ENCODE peak calls at places on chromosome 1, in ten cellular contexts. J is MM.1S, H is HL-60, O is fibroblast of the aortic adventitia, B is activated B cell treated with CpG ODN at 0.5 μM for 24 hours, P is AG10803, Z is astrocyte, W is PC-3, N is kidney, T is osteoblast. Y is an unnamed sample.

GRCh38 chr1:7172804-7173203 is 387.6 kb downstream of the CAMTA1 start:
- DNase-seq in J (no peak), H (no peak), O (no peak), B (no peak), P (no peak), Z (no peak), W (no peak), N (no peak), T (peak), Y (no peak)

GRCh38 chr1:983736-984475 is 2.0 kb upstream of the PERM1 start:
- DNase-seq in J (no peak), H (no peak), O (peak), B (peak), P (no peak), Z (no peak), W (peak), N (peak), T (peak), Y (peak)

GRCh38 chr1:80054129-80054528 is 1047.6 kb upstream of the ADGRL4 start:
- DNase-seq in J (no peak), H (no peak), O (peak), B (no peak), P (peak), Z (peak), W (peak), N (no peak), T (no peak), Y (no peak)

GRCh38 chr1:29986986-29987385 is 736.4 kb downstream of the MATN1 start:
- DNase-seq in J (no peak), H (no peak), O (no peak), B (no peak), P (no peak), Z (no peak), W (no peak), N (no peak), T (no peak), Y (no peak)

GRCh38 chr1:9551984-9552383 is 12.7 kb downstream of the SLC25A33 start:
- DNase-seq in J (no peak), H (no peak), O (no peak), B (no peak), P (no peak), Z (no peak), W (no peak), N (no peak), T (no peak), Y (no peak)

GRCh38 chr1:155016231-155016831 is 13.7 kb downstream of the ZBTB7B start:
- DNase-seq in J (peak), H (peak), O (no peak), B (peak), P (no peak), Z (no peak), W (no peak), N (peak), T (peak), Y (no peak)

GRCh38 chr1:54904476-54905048 is 17.6 kb upstream of the DHCR24 start:
- DNase-seq in J (no peak), H (no peak), O (peak), B (no peak), P (peak), Z (peak), W (peak), N (no peak), T (peak), Y (no peak)

GRCh38 chr1:166032901-166033371 is 133.9 kb downstream of the FAM78B start:
- DNase-seq in J (no peak), H (no peak), O (no peak), B (no peak), P (no peak), Z (no peak), W (no peak), N (no peak), T (no peak), Y (no peak)

GRCh38 chr1:87398644-87399043 is 70.0 kb downstream of the LMO4 start:
- DNase-seq in J (no peak), H (no peak), O (peak), B (no peak), P (peak), Z (peak), W (peak), N (no peak), T (peak), Y (no peak)

GRCh38 chr1:218642033-218642954 is 297.2 kb downstream of the TGFB2 start:
- DNase-seq in J (no peak), H (peak), O (peak), B (no peak), P (peak), Z (no peak), W (no peak), N (no peak), T (no peak), Y (no peak)

GRCh38 chr1:208475449-208475848 is 231.3 kb upstream of the PLXNA2 start:
- DNase-seq in J (no peak), H (no peak), O (peak), B (no peak), P (peak), Z (peak), W (peak), N (no peak), T (no peak), Y (no peak)

GRCh38 chr1:32898958-32899357 is 2.2 kb downstream of the TMEM54 start:
- DNase-seq in J (no peak), H (no peak), O (no peak), B (no peak), P (no peak), Z (no peak), W (no peak), N (no peak), T (peak), Y (no peak)

GRCh38 chr1:83996621-83997020 is 2.3 kb downstream of the TTLL7 start:
- DNase-seq in J (no peak), H (no peak), O (peak), B (no peak), P (peak), Z (peak), W (no peak), N (no peak), T (peak), Y (no peak)

GRCh38 chr1:155979525-155980343 is 1.4 kb upstream of the ARHGEF2 start:
- DNase-seq in J (peak), H (peak), O (peak), B (no peak), P (peak), Z (no peak), W (no peak), N (no peak), T (peak), Y (peak)

GRCh38 chr1:203465146-203465798 is 10.3 kb upstream of the PRELP start:
- DNase-seq in J (no peak), H (no peak), O (no peak), B (no peak), P (no peak), Z (no peak), W (no peak), N (no peak), T (no peak), Y (no peak)

GRCh38 chr1:65104854-65105540 is 43.0 kb upstream of the AK4 start:
- DNase-seq in J (no peak), H (no peak), O (no peak), B (no peak), P (no peak), Z (no peak), W (no peak), N (no peak), T (peak), Y (no peak)

GRCh38 chr1:38005195-38006007 is at the start of gene FHL3:
- DNase-seq in J (no peak), H (no peak), O (no peak), B (peak), P (peak), Z (peak), W (peak), N (peak), T (peak), Y (peak)

GRCh38 chr1:82160036-82160435 is 359.3 kb downstream of the ADGRL2 start:
- DNase-seq in J (no peak), H (no peak), O (peak), B (no peak), P (no peak), Z (peak), W (peak), N (no peak), T (no peak), Y (no peak)

GRCh38 chr1:207309775-207310273 is 11.7 kb upstream of the CD55 start:
- DNase-seq in J (no peak), H (no peak), O (peak), B (no peak), P (peak), Z (peak), W (peak), N (no peak), T (peak), Y (peak)

GRCh38 chr1:43653893-43654292 is 3.9 kb downstream of the KDM4A start:
- DNase-seq in J (no peak), H (no peak), O (no peak), B (no peak), P (no peak), Z (no peak), W (no peak), N (no peak), T (peak), Y (peak)

GRCh38 chr1:213481395-213481794 is 430.4 kb downstream of the RPS6KC1 start:
- DNase-seq in J (no peak), H (no peak), O (no peak), B (no peak), P (no peak), Z (no peak), W (no peak), N (no peak), T (no peak), Y (no peak)

GRCh38 chr1:40267767-40268187 is 9.7 kb downstream of the ZMPSTE24 start:
- DNase-seq in J (no peak), H (no peak), O (peak), B (no peak), P (peak), Z (peak), W (peak), N (no peak), T (peak), Y (no peak)

DNA sequence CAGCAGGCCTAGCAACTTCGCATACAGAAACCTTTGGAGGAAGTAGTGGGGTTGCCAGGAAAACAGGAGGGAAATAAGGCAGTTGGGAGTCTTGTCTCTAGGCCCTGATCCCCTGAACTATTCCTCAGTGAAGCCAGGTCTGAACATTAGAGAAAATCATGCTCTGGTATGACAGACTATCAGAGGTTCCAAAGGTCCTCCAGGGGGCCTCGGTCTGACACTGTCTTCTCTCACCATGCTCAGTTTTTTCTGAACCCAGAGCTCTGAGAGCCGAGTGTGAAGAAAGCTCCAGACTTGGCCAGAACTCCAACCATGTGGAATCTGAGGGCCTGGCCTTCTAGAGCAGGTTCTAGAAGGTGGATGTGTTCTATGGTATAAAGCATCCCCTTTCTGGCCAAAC is 4.0 kb downstream of the TOMM40L start:
- DNase-seq in J (no peak), H (no peak), O (no peak), B (no peak), P (no peak), Z (no peak), W (no peak), N (no peak), T (no peak), Y (no peak)
- TF ChIP-seq CTCF in J (peak), H (no peak), O (no peak), B (no peak), P (no peak), Z (no peak), W (peak), N (no peak), T (peak), Y (no peak)

GRCh38 chr1:63920154-63921117 is 146.6 kb downstream of the ROR1 start:
- DNase-seq in J (peak), H (no peak), O (peak), B (no peak), P (peak), Z (peak), W (peak), N (no peak), T (no peak), Y (no peak)
- TF ChIP-seq CTCF in J (no peak), H (no peak), O (peak), B (no peak), P (peak), Z (peak), W (peak), N (no peak), T (peak), Y (no peak)

GRCh38 chr1:77825356-77825709 is 45.9 kb downstream of the MIGA1 start:
- DNase-seq in J (peak), H (peak), O (peak), B (no peak), P (peak), Z (peak), W (peak), N (no peak), T (peak), Y (peak)
- TF ChIP-seq CTCF in J (peak), H (no peak), O (no peak), B (no peak), P (peak), Z (peak), W (peak), N (peak), T (peak), Y (peak)

GRCh38 chr1:27945020-27945419 is 10.2 kb downstream of the SMPDL3B start:
- DNase-seq in J (no peak), H (no peak), O (no peak), B (no peak), P (no peak), Z (no peak), W (no peak), N (no peak), T (no peak), Y (no peak)
- TF ChIP-seq CTCF in J (no peak), H (no peak), O (no peak), B (no peak), P (no peak), Z (no peak), W (no peak), N (no peak), T (no peak), Y (no peak)

GRCh38 chr1:167342846-167343245 is 122.2 kb downstream of the POU2F1 start:
- DNase-seq in J (peak), H (no peak), O (no peak), B (no peak), P (no peak), Z (no peak), W (peak), N (no peak), T (peak), Y (peak)
- TF ChIP-seq CTCF in J (peak), H (no peak), O (no peak), B (no peak), P (no peak), Z (no peak), W (peak), N (peak), T (no peak), Y (peak)

GRCh38 chr1:62389531-62389930 is 47.3 kb upstream of the USP1 start:
- DNase-seq in J (no peak), H (no peak), O (no peak), B (no peak), P (no peak), Z (no peak), W (no peak), N (no peak), T (no peak), Y (no peak)

GRCh38 chr1:62394646-62395045 is 42.2 kb upstream of the USP1 start:
- DNase-seq in J (no peak), H (no peak), O (no peak), B (no peak), P (no peak), Z (no peak), W (no peak), N (no peak), T (no peak), Y (no peak)

GRCh38 chr1:62392951-62393350 is 43.9 kb upstream of the USP1 start:
- DNase-seq in J (no peak), H (no peak), O (no peak), B (no peak), P (no peak), Z (no peak), W (no peak), N (no peak), T (no peak), Y (no peak)

GRCh38 chr1:62395291-62395690 is 41.6 kb upstream of the USP1 start:
- DNase-seq in J (no peak), H (no peak), O (no peak), B (no peak), P (no peak), Z (no peak), W (no peak), N (no peak), T (no peak), Y (no peak)

GRCh38 chr1:62391369-62391971 is 45.4 kb upstream of the USP1 start:
- DNase-seq in J (peak), H (no peak), O (no peak), B (no peak), P (no peak), Z (no peak), W (peak), N (no peak), T (no peak), Y (peak)
- TF ChIP-seq CTCF in J (peak), H (peak), O (peak), B (no peak), P (peak), Z (peak), W (peak), N (peak), T (peak), Y (peak)